ENCODE peak calls at places on chromosomes 16 and 17, in eight cellular contexts. N, E, X, S, Z, R, L and O are unnamed samples.

GRCh38 chr16:26016989-26017388 is 325.2 kb downstream of the HS3ST4 start:
- DNase-seq in N (no peak), E (no peak), X (no peak), S (no peak), Z (no peak), R (no peak), L (no peak), O (no peak)

GRCh38 chr16:85780281-85780680 is 19.1 kb downstream of the EMC8 start:
- DNase-seq in N (no peak), E (no peak), X (no peak), S (no peak), Z (no peak), R (no peak), L (no peak), O (no peak)

GRCh38 chr16:750454-750853 is 9.7 kb upstream of the CIAO3 start:
- DNase-seq in N (no peak), E (no peak), X (no peak), S (no peak), Z (no peak), R (no peak), L (no peak), O (no peak)

GRCh38 chr17:4536742-4537411 is 18.3 kb downstream of the MYBBP1A start:
- DNase-seq in N (no peak), E (no peak), X (no peak), S (peak; percentile 42), Z (peak; percentile 34), R (no peak), L (peak; percentile 70), O (peak; percentile 44)

GRCh38 chr17:39240631-39241030 is 14.9 kb upstream of the STAC2 start:
- DNase-seq in N (no peak), E (no peak), X (no peak), S (no peak), Z (no peak), R (no peak), L (no peak), O (no peak)

GRCh38 chr17:16363749-16364536 is 10.7 kb upstream of the CENPV start:
- DNase-seq in N (peak; percentile 92), E (peak; percentile 77), X (peak; percentile 69), S (peak; percentile 73), Z (peak; percentile 56), R (peak; percentile 85), L (peak; percentile 86), O (peak; percentile 68)

GRCh38 chr16:67942200-67942509 is 1.8 kb downstream of the LCAT start:
- DNase-seq in N (peak; percentile 53), E (peak; percentile 40), X (peak; percentile 22), S (no peak), Z (peak; percentile 44), R (no peak), L (peak; percentile 64), O (no peak)

GRCh38 chr16:60110531-60110930 is 1376.4 kb upstream of the GOT2 start:
- DNase-seq in N (no peak), E (no peak), X (no peak), S (no peak), Z (no peak), R (no peak), L (peak; percentile 46), O (no peak)

GRCh38 chr16:4923853-4924252 is 13.1 kb downstream of the PPL start:
- DNase-seq in N (no peak), E (no peak), X (no peak), S (no peak), Z (no peak), R (no peak), L (no peak), O (no peak)

GRCh38 chr17:2705263-2705662 is 6.3 kb downstream of the CLUH start:
- DNase-seq in N (no peak), E (no peak), X (peak; percentile 83), S (no peak), Z (no peak), R (no peak), L (peak; percentile 85), O (no peak)

GRCh38 chr17:4230142-4230541 is 33.6 kb downstream of the ANKFY1 start:
- DNase-seq in N (peak; percentile 98), E (peak; percentile 18), X (peak; percentile 90), S (no peak), Z (no peak), R (peak; percentile 46), L (peak; percentile 96), O (peak; percentile 58)

GRCh38 chr16:84557504-84557903 is 53.0 kb upstream of the MEAK7 start:
- DNase-seq in N (no peak), E (no peak), X (no peak), S (no peak), Z (no peak), R (no peak), L (no peak), O (no peak)

GRCh38 chr16:68251812-68252211 is 6.6 kb downstream of the PLA2G15 start:
- DNase-seq in N (no peak), E (no peak), X (no peak), S (peak; percentile 37), Z (no peak), R (no peak), L (no peak), O (peak; percentile 69)

GRCh38 chr17:5775098-5775497 is 190.8 kb upstream of the NLRP1 start:
- DNase-seq in N (no peak), E (no peak), X (no peak), S (no peak), Z (no peak), R (no peak), L (no peak), O (no peak)

GRCh38 chr17:14901376-14901775 is 363.8 kb downstream of the PMP22 start:
- DNase-seq in N (no peak), E (no peak), X (no peak), S (no peak), Z (no peak), R (no peak), L (no peak), O (no peak)

GRCh38 chr17:57585341-57586098 is 159.6 kb downstream of the CCDC182 start:
- DNase-seq in N (no peak), E (no peak), X (no peak), S (no peak), Z (no peak), R (no peak), L (no peak), O (no peak)

GRCh38 chr17:35969558-35970442 is 11.5 kb downstream of the CCL16 start:
- DNase-seq in N (peak; percentile 91), E (peak; percentile 86), X (peak; percentile 79), S (peak; percentile 42), Z (peak; percentile 81), R (peak; percentile 91), L (peak; percentile 83), O (peak; percentile 29)

GRCh38 chr17:41734949-41735313 is 488 bp upstream of the HAP1 start:
- DNase-seq in N (no peak), E (no peak), X (no peak), S (no peak), Z (no peak), R (no peak), L (no peak), O (no peak)

GRCh38 chr17:969767-970387 is 9.7 kb downstream of the NXN start:
- DNase-seq in N (peak; percentile 65), E (no peak), X (no peak), S (no peak), Z (no peak), R (no peak), L (peak; percentile 55), O (no peak)
- H3K4me3 ChIP-seq in N (peak overlapping the region; percentile 53), E (no peak overlapping the region), X (no peak overlapping the region), S (no peak overlapping the region), Z (no peak overlapping the region), R (no peak overlapping the region), L (peak overlapping the region; percentile 30), O (no peak overlapping the region)

GRCh38 chr17:40517981-40518380 is 16.6 kb upstream of the TNS4 start:
- DNase-seq in N (no peak), E (no peak), X (no peak), S (no peak), Z (no peak), R (no peak), L (no peak), O (no peak)
- H3K4me3 ChIP-seq in N (no peak overlapping the region), E (no peak overlapping the region), X (no peak overlapping the region), S (no peak overlapping the region), Z (no peak overlapping the region), R (no peak overlapping the region), L (no peak overlapping the region), O (no peak overlapping the region)

GRCh38 chr16:65908568-65908967 is 457.9 kb upstream of the CDH5 start:
- DNase-seq in N (no peak), E (no peak), X (no peak), S (no peak), Z (no peak), R (no peak), L (no peak), O (no peak)

GRCh38 chr16:65909310-65910050 is 457.0 kb upstream of the CDH5 start:
- DNase-seq in N (no peak), E (no peak), X (no peak), S (no peak), Z (peak; percentile 2), R (no peak), L (no peak), O (no peak)

GRCh38 chr16:65910291-65910690 is 456.2 kb upstream of the CDH5 start:
- DNase-seq in N (no peak), E (no peak), X (no peak), S (no peak), Z (no peak), R (no peak), L (no peak), O (no peak)

GRCh38 chr16:65905326-65905725 is 461.2 kb upstream of the CDH5 start:
- DNase-seq in N (no peak), E (no peak), X (no peak), S (no peak), Z (no peak), R (no peak), L (no peak), O (no peak)

GRCh38 chr16:65904361-65904760 is 462.1 kb upstream of the CDH5 start:
- DNase-seq in N (no peak), E (no peak), X (no peak), S (no peak), Z (no peak), R (no peak), L (no peak), O (no peak)
- H3K4me3 ChIP-seq in N (no peak overlapping the region), E (no peak overlapping the region), X (no peak overlapping the region), S (no peak overlapping the region), Z (no peak overlapping the region), R (no peak overlapping the region), L (no peak overlapping the region), O (no peak overlapping the region)

GRCh38 chr17:82229686-82230626 is 1.1 kb downstream of the SLC16A3 start:
- DNase-seq in N (peak; percentile 45), E (no peak), X (no peak), S (no peak), Z (peak; percentile 43), R (peak; percentile 42), L (peak; percentile 41), O (no peak)
- H3K4me3 ChIP-seq in N (peak overlapping the region; percentile 80), E (peak overlapping the region; percentile 69), X (peak overlapping the region; percentile 74), S (peak overlapping the region; percentile 73), Z (peak overlapping the region; percentile 86), R (peak overlapping the region; percentile 64), L (peak overlapping the region; percentile 78), O (peak overlapping the region; percentile 76)

GRCh38 chr17:78343099-78343432 is 16.8 kb downstream of the SOCS3 start:
- DNase-seq in N (peak; percentile 93), E (no peak), X (peak; percentile 88), S (peak; percentile 80), Z (peak; percentile 33), R (no peak), L (peak; percentile 94), O (peak; percentile 72)
- H3K4me3 ChIP-seq in N (peak overlapping the region; percentile 69), E (no peak overlapping the region), X (peak overlapping the region; percentile 17), S (peak overlapping the region; percentile 65), Z (no peak overlapping the region), R (no peak overlapping the region), L (peak overlapping the region; percentile 32), O (no peak overlapping the region)

GRCh38 chr16:27242868-27243590 is 25.5 kb downstream of the NSMCE1 start:
- DNase-seq in N (peak; percentile 73), E (no peak), X (peak; percentile 99), S (no peak), Z (peak; percentile 56), R (no peak), L (peak; percentile 90), O (no peak)
- H3K4me3 ChIP-seq in N (no peak overlapping the region), E (no peak overlapping the region), X (peak overlapping the region; percentile 33), S (peak overlapping the region; percentile 46), Z (no peak overlapping the region), R (no peak overlapping the region), L (peak overlapping the region; percentile 10), O (peak overlapping the region; percentile 30)